ENCODE peak calls at places on chromosomes 5 and 9, in eight cellular contexts. Z is ELR; Y is left ventricle myocardium superior; V is activated gamma-delta T cell treated with Interleukin-2 at 50 U/mL for 16 hours; O is stimulated activated CD4-positive, alpha-beta T cell treated with anti-CD3 and anti-CD28 coated beads, Interleukin-12 subunit alpha, Interleukin-12 subunit beta, amount 100 ng/mL, for 4 hours; F is K562; R is astrocyte; Q is pancreas. A is an unnamed sample.
A peak's percentile ranks its signal among the peaks of the same experiment; 100 is the strongest.

GRCh38 chr5:133344266-133344665 is 268.1 kb downstream of the FSTL4 start:
- DNase-seq in R (no peak), Y (no peak), Q (no peak), Z (no peak), O (no peak), F (no peak), V (no peak), A (no peak)

GRCh38 chr5:89133129-89133528 is 250.1 kb upstream of the MEF2C start:
- DNase-seq in F (peak; percentile 10), R (no peak), V (no peak), Y (no peak), Z (no peak), O (no peak), Q (no peak), A (no peak)

GRCh38 chr5:180595381-180596114 is 4.2 kb upstream of the SCGB3A1 start:
- DNase-seq in O (no peak), Q (peak; percentile 67), Y (no peak), F (no peak), R (no peak), V (no peak), Z (no peak), A (no peak)

GRCh38 chr9:30103647-30104394 is 2280.6 kb upstream of the ACO1 start:
- DNase-seq in Q (no peak), F (no peak), V (no peak), Z (no peak), O (no peak), Y (no peak), R (no peak), A (no peak)

GRCh38 chr9:123825337-123825736 is 104.6 kb downstream of the DENND1A start:
- DNase-seq in Y (no peak), F (peak; percentile 28), R (peak; percentile 72), Q (no peak), Z (peak; percentile 51), O (no peak), V (no peak), A (peak; percentile 13)

GRCh38 chr5:44881266-44881665 is 72.5 kb downstream of the MRPS30 start:
- DNase-seq in V (no peak), Y (no peak), F (no peak), Z (no peak), O (no peak), R (no peak), Q (no peak), A (no peak)

GRCh38 chr5:159405611-159406031 is 75.3 kb upstream of the IL12B start:
- DNase-seq in Q (no peak), O (no peak), V (no peak), Y (no peak), Z (no peak), R (no peak), F (no peak), A (no peak)

GRCh38 chr5:33801292-33801691 is 90.5 kb downstream of the ADAMTS12 start:
- DNase-seq in V (no peak), O (no peak), Z (no peak), R (no peak), Y (no peak), Q (no peak), F (no peak), A (no peak)

GRCh38 chr9:108474356-108474755 is 381.4 kb downstream of the ACTL7B start:
- DNase-seq in R (peak; percentile 50), Q (no peak), Z (peak; percentile 43), O (no peak), V (no peak), F (no peak), Y (no peak), A (no peak)

GRCh38 chr9:132411091-132411508 is 1.1 kb downstream of the CFAP77 start:
- DNase-seq in Y (peak; percentile 68), Z (peak; percentile 58), V (peak; percentile 61), O (peak; percentile 61), R (no peak), F (peak; percentile 77), Q (peak; percentile 79), A (peak; percentile 78)

GRCh38 chr5:171858303-171858702 is 72.7 kb downstream of the SMIM23 start:
- DNase-seq in F (peak; percentile 40), Q (no peak), Z (peak; percentile 57), O (no peak), V (no peak), R (no peak), Y (no peak), A (peak; percentile 43)

GRCh38 chr5:177455036-177455660 is 8.5 kb downstream of the PRR7 start:
- DNase-seq in R (peak; percentile 49), O (peak; percentile 94), Q (peak; percentile 96), F (peak; percentile 84), Z (peak; percentile 79), Y (peak; percentile 87), V (peak; percentile 92), A (peak; percentile 98)

GRCh38 chr5:74098456-74098855 is 472.5 kb downstream of the ARHGEF28 start:
- DNase-seq in V (no peak), R (no peak), O (no peak), Z (no peak), F (no peak), Q (no peak), Y (no peak), A (no peak)

GRCh38 chr5:102627311-102627710 is 127.8 kb upstream of the PAM start:
- DNase-seq in Z (peak; percentile 78), V (no peak), O (no peak), R (peak; percentile 69), F (no peak), Y (no peak), Q (no peak), A (no peak)

GRCh38 chr5:156475831-156476551 is 149.0 kb downstream of the SGCD start:
- DNase-seq in Q (no peak), O (no peak), R (peak; percentile 92), Z (peak; percentile 1), F (no peak), V (no peak), Y (no peak), A (no peak)

A was measured in HuH-7.